ENCODE peak calls at places on chromosomes 6 and 20, in nine cellular contexts. O is progenitor cell of endocrine pancreas, K is fibroblast of the aortic adventitia, Y is sigmoid colon, X is fibroblast of mammary gland, R is epithelial cell of esophagus, B is left lung, G is heart left ventricle, V is H9. W is an unnamed sample.
A peak's percentile ranks its signal among the peaks of the same experiment; 100 is the strongest.

GRCh38 chr6:51025082-51025777 is 206.6 kb downstream of the TFAP2B start:
- DNase-seq in O (no peak), K (peak; percentile 11), Y (no peak), X (peak; percentile 75), R (peak; percentile 72), B (no peak), G (no peak), V (no peak), W (no peak)

GRCh38 chr6:43436577-43437282 is 9.4 kb downstream of the ABCC10 start:
- DNase-seq in O (no peak), K (peak; percentile 95), Y (no peak), X (peak; percentile 86), R (peak; percentile 83), B (no peak), G (peak; percentile 28), V (no peak), W (no peak)

GRCh38 chr6:57064809-57065208 is 18.3 kb downstream of the KIAA1586 start:
- DNase-seq in O (no peak), K (peak; percentile 48), Y (no peak), X (no peak), R (no peak), B (no peak), G (no peak), V (no peak), W (no peak)

GRCh38 chr20:64112691-64113443 is 5.5 kb upstream of the NPBWR2 start:
- DNase-seq in O (no peak), K (no peak), Y (peak; percentile 50), X (no peak), R (no peak), B (peak; percentile 15), G (no peak), V (no peak), W (peak; percentile 79)

GRCh38 chr20:17083738-17084137 is 143.1 kb upstream of the PCSK2 start:
- DNase-seq in O (peak; percentile 12), K (no peak), Y (no peak), X (no peak), R (no peak), B (no peak), G (no peak), V (no peak), W (no peak)

GRCh38 chr6:170045981-170046667 is 244.8 kb downstream of the DLL1 start:
- DNase-seq in O (no peak), K (no peak), Y (peak; percentile 83), X (no peak), R (no peak), B (peak; percentile 29), G (no peak), V (no peak), W (peak; percentile 85)

GRCh38 chr6:18262812-18263560 is 1.3 kb downstream of the DEK start:
- DNase-seq in O (no peak), K (peak; percentile 34), Y (no peak), X (peak; percentile 17), R (peak; percentile 32), B (no peak), G (no peak), V (no peak), W (no peak)

GRCh38 chr6:81768150-81768942 is 15.9 kb upstream of the TENT5A start:
- DNase-seq in O (no peak), K (no peak), Y (no peak), X (no peak), R (no peak), B (no peak), G (no peak), V (no peak), W (no peak)

GRCh38 chr6:56613247-56613851 is 29.3 kb downstream of the DST start:
- DNase-seq in O (no peak), K (no peak), Y (no peak), X (no peak), R (peak; percentile 56), B (no peak), G (no peak), V (no peak), W (no peak)

GRCh38 chr6:16619777-16620176 is 141.5 kb downstream of the ATXN1 start:
- DNase-seq in O (no peak), K (no peak), Y (no peak), X (no peak), R (no peak), B (no peak), G (no peak), V (no peak), W (no peak)

GRCh38 chr20:11072982-11073381 is 399.2 kb upstream of the JAG1 start:
- DNase-seq in O (no peak), K (no peak), Y (no peak), X (no peak), R (no peak), B (no peak), G (no peak), V (no peak), W (no peak)

GRCh38 chr6:80530096-80530495 is 423.6 kb downstream of the BCKDHB start:
- DNase-seq in O (no peak), K (no peak), Y (no peak), X (no peak), R (no peak), B (no peak), G (no peak), V (no peak), W (no peak)

GRCh38 chr6:26363882-26364825 is 844 bp upstream of the BTN3A2 start:
- DNase-seq in O (no peak), K (peak; percentile 26), Y (no peak), X (peak; percentile 26), R (no peak), B (no peak), G (no peak), V (no peak), W (no peak)

GRCh38 chr6:156998824-156999330 is 221.7 kb downstream of the ARID1B start:
- DNase-seq in O (no peak), K (no peak), Y (no peak), X (no peak), R (no peak), B (no peak), G (no peak), V (no peak), W (no peak)

GRCh38 chr6:14673201-14673600 is 555.6 kb downstream of the CD83 start:
- DNase-seq in O (no peak), K (no peak), Y (no peak), X (peak; percentile 63), R (peak; percentile 60), B (no peak), G (no peak), V (no peak), W (no peak)

GRCh38 chr6:159184559-159184958 is 15.4 kb downstream of the FNDC1 start:
- DNase-seq in O (no peak), K (peak; percentile 87), Y (no peak), X (no peak), R (no peak), B (no peak), G (no peak), V (no peak), W (no peak)

GRCh38 chr6:84774174-84775158 is 10.1 kb upstream of the TBX18 start:
- DNase-seq in O (peak; percentile 52), K (no peak), Y (no peak), X (peak; percentile 51), R (peak; percentile 62), B (no peak), G (peak; percentile 25), V (peak; percentile 88), W (no peak)
- TF ChIP-seq CTCF in O (peak; percentile 78), K (peak; percentile 43), Y (peak; percentile 43), X (no peak), R (peak; percentile 48), B (peak; percentile 46), G (peak; percentile 41), V (peak; percentile 91), W (peak; percentile 94)

GRCh38 chr20:2835331-2835796 is 5.1 kb downstream of the PCED1A start:
- DNase-seq in O (no peak), K (no peak), Y (no peak), X (no peak), R (no peak), B (no peak), G (no peak), V (no peak), W (no peak)
- TF ChIP-seq CTCF in O (no peak), K (no peak), Y (no peak), X (no peak), R (no peak), B (no peak), G (no peak), V (no peak), W (no peak)

GRCh38 chr20:46011631-46012482 is 3.1 kb downstream of the MMP9 start:
- DNase-seq in O (no peak), K (no peak), Y (peak; percentile 69), X (peak; percentile 69), R (peak; percentile 72), B (peak; percentile 77), G (peak; percentile 43), V (peak; percentile 98), W (no peak)
- TF ChIP-seq CTCF in O (peak; percentile 8), K (peak; percentile 8), Y (no peak), X (peak; percentile 31), R (peak; percentile 11), B (peak; percentile 52), G (no peak), V (peak; percentile 82), W (peak; percentile 52)

GRCh38 chr6:71466362-71466761 is 177.8 kb downstream of the OGFRL1 start:
- DNase-seq in O (no peak), K (no peak), Y (no peak), X (no peak), R (peak; percentile 95), B (no peak), G (no peak), V (no peak), W (no peak)
- TF ChIP-seq CTCF in O (no peak), K (no peak), Y (no peak), X (no peak), R (no peak), B (no peak), G (no peak), V (no peak), W (no peak)

DNA sequence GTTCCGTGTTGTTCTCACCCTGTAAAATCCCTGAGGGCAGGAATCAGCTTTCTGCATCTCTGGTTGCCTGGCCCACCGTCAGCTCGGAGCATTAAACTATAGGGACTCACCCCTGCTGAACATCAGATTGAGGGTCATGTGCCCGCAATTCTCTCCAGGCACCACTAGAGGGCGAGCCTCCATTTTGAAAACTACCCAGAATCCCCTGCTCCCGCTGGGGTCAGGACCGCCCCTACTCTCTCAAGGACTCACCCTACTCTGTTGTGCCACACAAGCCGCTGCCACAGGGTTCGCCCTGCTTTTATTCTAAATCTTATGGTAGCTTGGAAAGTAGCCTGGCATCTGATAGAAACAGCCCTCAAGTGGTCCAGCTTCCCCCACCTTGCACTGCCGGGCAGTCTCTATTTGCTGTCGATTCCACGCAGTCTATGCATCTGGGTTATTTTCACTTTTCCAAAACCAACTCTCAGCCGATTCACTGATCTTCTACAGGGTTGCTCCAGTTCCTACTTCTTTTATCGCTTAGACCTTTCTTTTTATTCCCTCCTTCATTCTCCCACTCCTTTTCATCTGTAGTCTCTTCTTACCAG is 244.1 kb upstream of the QKI start:
- DNase-seq in O (no peak), K (no peak), Y (no peak), X (no peak), R (peak; percentile 6), B (no peak), G (no peak), V (peak; percentile 59), W (no peak)
- TF ChIP-seq CTCF in O (peak; percentile 52), K (peak; percentile 57), Y (peak; percentile 42), X (peak; percentile 64), R (peak; percentile 59), B (peak; percentile 69), G (peak; percentile 41), V (peak; percentile 88), W (peak; percentile 80)

W was measured in chondrocyte.